ENCODE peak calls at places on chromosomes 11 and 22, in eight cellular contexts. X is K562; N is sigmoid colon; J is CD4-positive, alpha-beta T cell; M is hypothalamus; C is nucleus accumbens; D is fibroblast of mammary gland; G is cerebellum. V is an unnamed sample.
A peak's percentile ranks its signal among the peaks of the same experiment; 100 is the strongest.

GRCh38 chr11:117143390-117143789 is 697 bp upstream of the PAFAH1B2 start:
- DNase-seq in X (peak; percentile 28), N (peak; percentile 82), J (no peak), M (no peak), C (no peak), D (peak; percentile 68), G (peak; percentile 83), V (no peak)

GRCh38 chr11:33732176-33732575 is 4.0 kb downstream of the CD59 start:
- DNase-seq in X (no peak), N (no peak), J (no peak), M (no peak), C (no peak), D (no peak), G (no peak), V (peak; percentile 38)

GRCh38 chr11:130916910-130917309 is 631 bp upstream of the SNX19 start:
- DNase-seq in X (no peak), N (no peak), J (no peak), M (no peak), C (no peak), D (no peak), G (peak; percentile 27), V (no peak)

GRCh38 chr11:528815-529728 is 6.3 kb downstream of the HRAS start:
- DNase-seq in X (peak; percentile 14), N (no peak), J (no peak), M (no peak), C (no peak), D (no peak), G (no peak), V (no peak)

GRCh38 chr22:42437488-42438292 is 5.5 kb upstream of the NFAM1 start:
- DNase-seq in X (peak; percentile 79), N (peak; percentile 87), J (peak; percentile 85), M (peak; percentile 34), C (peak; percentile 37), D (peak; percentile 39), G (peak; percentile 77), V (peak; percentile 83)

GRCh38 chr11:97428247-97428646 is 1038.4 kb downstream of the JRKL start:
- DNase-seq in X (no peak), N (no peak), J (no peak), M (no peak), C (no peak), D (no peak), G (no peak), V (no peak)

GRCh38 chr22:20624161-20624616 is 116.8 kb downstream of the MED15 start:
- DNase-seq in X (no peak), N (no peak), J (no peak), M (no peak), C (no peak), D (peak; percentile 49), G (no peak), V (no peak)

GRCh38 chr22:27435839-27436581 is 365.5 kb downstream of the MN1 start:
- DNase-seq in X (no peak), N (peak; percentile 88), J (no peak), M (no peak), C (no peak), D (peak; percentile 64), G (no peak), V (no peak)

GRCh38 chr22:20536590-20537324 is 29.3 kb downstream of the MED15 start:
- DNase-seq in X (peak; percentile 60), N (no peak), J (no peak), M (no peak), C (no peak), D (peak; percentile 18), G (no peak), V (no peak)

GRCh38 chr11:116927163-116927772 is 89.8 kb upstream of the APOA1 start:
- DNase-seq in X (peak; percentile 23), N (no peak), J (peak; percentile 25), M (no peak), C (no peak), D (peak; percentile 29), G (no peak), V (no peak)

GRCh38 chr22:28155808-28156207 is 236.8 kb upstream of the PITPNB start:
- DNase-seq in X (no peak), N (no peak), J (no peak), M (no peak), C (no peak), D (peak; percentile 33), G (no peak), V (no peak)

GRCh38 chr11:86673055-86673843 is 833 bp upstream of the ME3 start:
- DNase-seq in X (no peak), N (no peak), J (no peak), M (no peak), C (no peak), D (no peak), G (no peak), V (no peak)

V was measured in upper lobe of left lung.